ENCODE peak calls at places on chromosomes 1 and 21, in four cellular contexts. G is Right ventricle myocardium inferior; F is nephron progenitor cell; P is activated naive CD4-positive, alpha-beta T cell treated with anti-CD3 and anti-CD28 coated beads, Interleukin-2, amount 10 ng/mL, durations not matched to agents 7 days and 5 days. D is an unnamed sample.

GRCh38 chr1:15858672-15859372 is 11.3 kb downstream of the SPEN start:
- DNase-seq in G (no peak), F (no peak), P (no peak), D (no peak)

GRCh38 chr1:34844252-34844634 is 15.3 kb downstream of the SMIM12 start:
- DNase-seq in G (no peak), F (no peak), P (no peak), D (no peak)

GRCh38 chr1:43447891-43448708 is 5.6 kb downstream of the HYI start:
- DNase-seq in G (no peak), F (no peak), P (peak), D (no peak)

GRCh38 chr1:38083541-38083940 is 36.9 kb upstream of the POU3F1 start:
- DNase-seq in G (no peak), F (no peak), P (no peak), D (no peak)

GRCh38 chr1:37995773-37996379 is 6.1 kb upstream of the SF3A3 start:
- DNase-seq in G (peak), F (peak), P (peak), D (peak)

GRCh38 chr1:30758785-30759380 is 1.3 kb upstream of the LAPTM5 start:
- DNase-seq in G (no peak), F (no peak), P (peak), D (no peak)

GRCh38 chr1:183590225-183591191 is at the start of gene NCF2:
- DNase-seq in G (no peak), F (no peak), P (peak), D (no peak)

GRCh38 chr1:229318056-229318455 is 24.8 kb downstream of the CCSAP start:
- DNase-seq in G (no peak), F (no peak), P (no peak), D (no peak)

GRCh38 chr1:197787056-197787455 is 11.8 kb upstream of the DENND1B start:
- DNase-seq in G (no peak), F (no peak), P (no peak), D (no peak)

GRCh38 chr1:6668503-6668902 is 33.1 kb downstream of the DNAJC11 start:
- DNase-seq in G (no peak), F (no peak), P (no peak), D (no peak)

GRCh38 chr1:33323663-33324477 is 3.0 kb upstream of the A3GALT2 start:
- DNase-seq in G (no peak), F (no peak), P (no peak), D (no peak)

GRCh38 chr1:220076861-220077762 is 12.5 kb downstream of the BPNT1 start:
- DNase-seq in G (no peak), F (no peak), P (no peak), D (no peak)

GRCh38 chr21:14677023-14677422 is 130.9 kb upstream of the SAMSN1 start:
- DNase-seq in G (no peak), F (no peak), P (no peak), D (no peak)

D was measured in fibroblast of gingiva.